ENCODE peak calls at places on chromosomes 4 and X, in seven cellular contexts. G is neural progenitor cell, I is GM23338, S is ascending aorta, R is SK-N-SH, F is HL-60, N is IMR-90. J is an unnamed sample.

GRCh38 chr4:6513678-6514077 is 41.3 kb upstream of the PPP2R2C start:
- DNase-seq in N (no peak), R (no peak), S (no peak), F (no peak), I (no peak), G (no peak), J (no peak)

GRCh38 chr4:7199129-7199725 is 6.9 kb downstream of the SORCS2 start:
- DNase-seq in N (no peak), I (no peak), S (peak; percentile 40), G (no peak), R (no peak), F (no peak), J (no peak)

GRCh38 chrX:87583679-87584078 is 66.1 kb downstream of the KLHL4 start:
- DNase-seq in S (no peak), R (peak; percentile 2), N (peak; percentile 10), F (no peak), I (peak; percentile 72), G (peak; percentile 65), J (no peak)

GRCh38 chr4:143357161-143357845 is 20.6 kb downstream of the GAB1 start:
- DNase-seq in S (no peak), G (no peak), I (no peak), R (no peak), F (no peak), N (no peak), J (no peak)

GRCh38 chr4:3414421-3415279 is 27.1 kb upstream of the HGFAC start:
- DNase-seq in N (no peak), S (no peak), F (no peak), I (no peak), G (no peak), R (no peak), J (peak; percentile 36)

GRCh38 chr4:39083164-39083563 is 21.1 kb downstream of the KLHL5 start:
- DNase-seq in G (no peak), S (no peak), I (no peak), N (peak; percentile 34), R (no peak), F (no peak), J (no peak)

GRCh38 chr4:155532373-155532772 is 134.3 kb upstream of the GUCY1A1 start:
- DNase-seq in F (no peak), G (no peak), S (no peak), N (no peak), I (no peak), R (no peak), J (no peak)

GRCh38 chr4:168880087-168880675 is 129.9 kb downstream of the CBR4 start:
- DNase-seq in S (no peak), F (no peak), I (no peak), G (no peak), R (no peak), N (peak; percentile 56), J (no peak)

GRCh38 chrX:100649550-100650356 is 5.8 kb downstream of the SRPX2 start:
- DNase-seq in F (no peak), I (no peak), S (peak; percentile 81), N (peak; percentile 90), G (peak; percentile 51), R (no peak), J (no peak)

GRCh38 chr4:10831727-10832408 is 147.3 kb upstream of the CLNK start:
- DNase-seq in I (no peak), G (no peak), F (no peak), R (no peak), S (no peak), N (no peak), J (no peak)

GRCh38 chrX:43679778-43680177 is 23.7 kb downstream of the MAOA start:
- DNase-seq in G (no peak), R (no peak), S (no peak), F (no peak), I (no peak), N (no peak), J (no peak)

GRCh38 chr4:103498161-103499070 is 221.4 kb downstream of the TACR3 start:
- DNase-seq in S (no peak), N (peak; percentile 4), G (no peak), R (no peak), I (no peak), F (no peak), J (no peak)

GRCh38 chr4:2277956-2278355 is 16.0 kb upstream of the MXD4 start:
- DNase-seq in N (no peak), R (no peak), I (no peak), S (no peak), F (no peak), G (no peak), J (no peak)

DNA sequence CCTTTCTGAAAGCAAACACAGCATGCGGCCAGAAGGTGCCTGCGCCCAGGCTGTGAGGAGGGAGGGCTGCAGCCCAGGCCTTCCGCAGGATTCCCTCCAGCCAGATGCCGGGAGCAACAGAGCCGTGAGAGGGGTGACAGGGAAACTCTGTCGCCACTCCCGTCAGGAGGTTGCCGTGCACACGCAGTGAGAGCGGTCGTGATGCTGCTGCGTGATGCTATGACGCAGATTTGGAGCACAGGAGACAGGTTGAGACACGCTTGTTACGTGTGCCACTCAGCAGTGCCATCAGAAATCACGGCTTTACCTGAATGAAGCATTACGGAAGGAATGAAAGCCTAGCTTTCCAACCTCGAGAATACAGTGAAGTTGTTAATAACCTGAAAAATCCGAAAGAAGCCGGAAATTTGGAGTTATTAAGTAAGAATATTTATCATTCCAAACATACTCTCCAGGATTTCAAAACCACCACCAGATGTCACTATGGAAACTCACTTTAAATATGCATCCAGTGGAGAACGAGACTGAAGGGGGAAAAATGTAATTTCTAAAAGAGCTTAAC is 54.4 kb downstream of the FAT1 start:
- DNase-seq in N (peak; percentile 81), F (no peak), S (no peak), R (peak; percentile 36), I (peak; percentile 73), G (peak; percentile 41), J (no peak)
- TF ChIP-seq CTCF in N (peak; percentile 56), F (no peak), S (peak; percentile 80), R (peak; percentile 68), I (peak; percentile 37), G (peak; percentile 52), J (peak; percentile 65)

GRCh38 chrX:130120746-130121504 is 10.6 kb upstream of the ELF4 start:
- DNase-seq in G (peak; percentile 75), R (peak; percentile 86), S (peak; percentile 88), N (peak; percentile 71), I (peak; percentile 66), F (no peak), J (no peak)
- H3K27ac ChIP-seq in G (no peak overlapping the region), R (no peak overlapping the region), S (peak overlapping the region; percentile 71), N (peak overlapping the region; percentile 12), I (no peak overlapping the region), F (peak overlapping the region; percentile 78), J (peak overlapping the region; percentile 48)

GRCh38 chr4:114398386-114398785 is 200.2 kb upstream of the UGT8 start:
- DNase-seq in F (no peak), N (no peak), S (no peak), I (no peak), G (no peak), R (no peak), J (no peak)

GRCh38 chr4:114400531-114400930 is 198.1 kb upstream of the UGT8 start:
- DNase-seq in S (no peak), I (no peak), R (no peak), N (no peak), F (no peak), G (no peak), J (no peak)

GRCh38 chr4:114396808-114397207 is 201.8 kb upstream of the UGT8 start:
- DNase-seq in F (no peak), I (no peak), S (no peak), R (no peak), N (no peak), G (no peak), J (no peak)

GRCh38 chr4:114401483-114401882 is 197.1 kb upstream of the UGT8 start:
- DNase-seq in R (no peak), G (no peak), F (no peak), N (no peak), S (no peak), I (no peak), J (no peak)

GRCh38 chr4:114399085-114399484 is 199.5 kb upstream of the UGT8 start:
- DNase-seq in F (no peak), R (no peak), I (peak; percentile 44), G (peak; percentile 43), N (no peak), S (no peak), J (no peak)
- H3K27me3 ChIP-seq in F (no peaks in the 10 kb centered on the region), R (no peaks in the 10 kb centered on the region), I (no peaks in the 10 kb centered on the region), G (no peaks in the 10 kb centered on the region), N (peaks cover 7% of the 10 kb centered on the region), S (no peaks in the 10 kb centered on the region), J (no peaks in the 10 kb centered on the region)

GRCh38 chr4:123843137-123843536 is 446.5 kb downstream of the SPRY1 start:
- DNase-seq in R (no peak), F (no peak), N (no peak), G (no peak), S (no peak), I (no peak), J (no peak)

GRCh38 chr4:123846627-123847026 is 450.0 kb downstream of the SPRY1 start:
- DNase-seq in R (no peak), I (no peak), F (no peak), N (no peak), G (no peak), S (no peak), J (no peak)

GRCh38 chr4:123841431-123842121 is 445.0 kb downstream of the SPRY1 start:
- DNase-seq in R (no peak), N (no peak), S (no peak), I (no peak), F (no peak), G (no peak), J (no peak)

GRCh38 chr4:123840232-123840631 is 443.6 kb downstream of the SPRY1 start:
- DNase-seq in S (no peak), G (no peak), F (no peak), I (no peak), R (no peak), N (no peak), J (no peak)

GRCh38 chr4:123844374-123844773 is 447.8 kb downstream of the SPRY1 start:
- DNase-seq in I (no peak), F (no peak), G (no peak), R (no peak), N (no peak), S (no peak), J (no peak)
- TF ChIP-seq CTCF in I (no peak), F (no peak), G (no peak), R (no peak), N (no peak), S (no peak), J (no peak)